ENCODE peak calls at places on chromosomes 12 and 14, in seven cellular contexts. U is stomach, A is GM03348, H is NCI-H2171, C is ACHN, F is anterior cingulate cortex, I is epithelial cell of esophagus. G is an unnamed sample.

GRCh38 chr12:53780323-53780722 is 28.5 kb upstream of the CISTR start:
- DNase-seq in U (no peak), A (no peak), H (no peak), C (no peak), F (no peak), I (no peak), G (no peak)

GRCh38 chr14:92352158-92352985 is 29.4 kb downstream of the SLC24A4 start:
- DNase-seq in U (no peak), A (peak), H (no peak), C (peak), F (no peak), I (peak), G (no peak)

GRCh38 chr12:1533602-1534304 is 60.6 kb downstream of the FBXL14 start:
- DNase-seq in U (no peak), A (peak), H (no peak), C (peak), F (no peak), I (no peak), G (no peak)

GRCh38 chr12:105992849-105993740 is 145.7 kb downstream of the NUAK1 start:
- DNase-seq in U (no peak), A (peak), H (no peak), C (no peak), F (no peak), I (peak), G (no peak)

GRCh38 chr12:123599721-123600120 is 2.2 kb upstream of the DDX55 start:
- DNase-seq in U (peak), A (no peak), H (no peak), C (no peak), F (no peak), I (no peak), G (no peak)

GRCh38 chr14:103685276-103686211 is 29.7 kb downstream of the XRCC3 start:
- DNase-seq in U (no peak), A (no peak), H (no peak), C (no peak), F (no peak), I (no peak), G (no peak)

GRCh38 chr12:47270782-47271664 is 191.3 kb upstream of the AMIGO2 start:
- DNase-seq in U (no peak), A (peak), H (no peak), C (peak), F (no peak), I (peak), G (no peak)

GRCh38 chr12:101829639-101830390 is 944 bp downstream of the GNPTAB start:
- DNase-seq in U (peak), A (no peak), H (no peak), C (peak), F (no peak), I (peak), G (no peak)

GRCh38 chr12:103833095-103833777 is 7.8 kb downstream of the NT5DC3 start:
- DNase-seq in U (no peak), A (peak), H (no peak), C (no peak), F (no peak), I (no peak), G (no peak)

GRCh38 chr12:49301759-49302158 is 6.8 kb downstream of the PRPH start:
- DNase-seq in U (no peak), A (no peak), H (no peak), C (no peak), F (no peak), I (no peak), G (no peak)

GRCh38 chr14:98997526-98998205 is 274.3 kb downstream of the BCL11B start:
- DNase-seq in U (no peak), A (no peak), H (no peak), C (no peak), F (no peak), I (no peak), G (no peak)

G was measured in NCI-H1105.